ENCODE peak calls at places on chromosomes 5 and 9, in eight cellular contexts. G is neuronal stem cell; Q is LNCaP clone FGC; I is activated naive CD4-positive, alpha-beta T cell treated with anti-CD3 and anti-CD28 coated beads, Interleukin-2, amount 50 U/mL, for 72 hours; T is cardiac fibroblast; C is ovary; F is GF-D8; S is activated CD4-positive, alpha-beta T cell treated with anti-CD3 and anti-CD28 coated beads, Interleukin-2, amount 50 U/mL, for 1 hour. X is an unnamed sample.

GRCh38 chr5:17732351-17732923 is 98.2 kb downstream of the TAF11L14 start:
- DNase-seq in F (no peak), I (no peak), Q (no peak), G (no peak), C (no peak), T (no peak), S (no peak), X (no peak)

GRCh38 chr5:173302546-173303155 is 25.6 kb downstream of the STC2 start:
- DNase-seq in G (no peak), Q (no peak), F (no peak), I (peak), C (no peak), S (no peak), T (no peak), X (peak)

GRCh38 chr5:125310749-125311148 is 564.3 kb upstream of the ZNF608 start:
- DNase-seq in S (no peak), C (no peak), I (no peak), T (peak), G (no peak), Q (no peak), F (no peak), X (no peak)

GRCh38 chr9:89022071-89022721 is 30.9 kb downstream of the S1PR3 start:
- DNase-seq in Q (peak), C (peak), T (peak), S (no peak), G (no peak), F (no peak), I (no peak), X (no peak)

GRCh38 chr5:138817241-138817640 is 57.9 kb downstream of the LRRTM2 start:
- DNase-seq in Q (no peak), S (no peak), C (no peak), T (no peak), G (no peak), F (no peak), I (no peak), X (no peak)

GRCh38 chr5:179209359-179210150 is 135.7 kb downstream of the ADAMTS2 start:
- DNase-seq in S (no peak), I (no peak), G (no peak), Q (no peak), F (no peak), T (peak), C (no peak), X (peak)

GRCh38 chr9:90032296-90033029 is 427.7 kb downstream of the GADD45G start:
- DNase-seq in S (no peak), T (no peak), G (no peak), C (no peak), F (no peak), I (no peak), Q (peak), X (no peak)

GRCh38 chr5:149853019-149853648 is 91.5 kb downstream of the PDE6A start:
- DNase-seq in C (peak), T (peak), Q (peak), I (no peak), F (no peak), G (peak), S (peak), X (peak)

GRCh38 chr5:178328826-178329225 is 96.2 kb upstream of the PHYKPL start:
- DNase-seq in I (no peak), T (no peak), C (no peak), G (no peak), F (no peak), S (no peak), Q (no peak), X (no peak)

GRCh38 chr5:179762781-179763176 is 30.2 kb downstream of the MAML1 start:
- DNase-seq in F (peak), C (no peak), Q (no peak), S (no peak), I (no peak), G (no peak), T (no peak), X (peak)

GRCh38 chr9:129459550-129460322 is 161.2 kb downstream of the C9orf50 start:
- DNase-seq in S (peak), I (peak), C (no peak), Q (no peak), F (no peak), G (no peak), T (no peak), X (no peak)

GRCh38 chr9:35790025-35790384 is 1.4 kb upstream of the NPR2 start:
- DNase-seq in I (no peak), G (no peak), F (no peak), T (no peak), C (no peak), S (no peak), Q (no peak), X (no peak)

GRCh38 chr5:55899344-55899743 is 48.2 kb downstream of the IL31RA start:
- DNase-seq in Q (no peak), I (no peak), F (no peak), G (no peak), S (no peak), T (peak), C (no peak), X (peak)

GRCh38 chr9:106682420-106682819 is 180.5 kb upstream of the ZNF462 start:
- DNase-seq in T (no peak), I (no peak), F (no peak), G (no peak), S (no peak), C (no peak), Q (no peak), X (no peak)

GRCh38 chr9:18190671-18191374 is 283.1 kb upstream of the ADAMTSL1 start:
- DNase-seq in F (no peak), I (no peak), G (no peak), S (no peak), Q (no peak), C (no peak), T (no peak), X (no peak)

GRCh38 chr9:137422668-137423000 is 328 bp downstream of the EXD3 start:
- DNase-seq in I (no peak), G (no peak), Q (no peak), F (no peak), T (peak), S (no peak), C (no peak), X (peak)

GRCh38 chr5:174459832-174460448 is 264.4 kb upstream of the MSX2 start:
- DNase-seq in T (no peak), I (no peak), G (no peak), S (no peak), Q (no peak), F (no peak), C (no peak), X (no peak)

GRCh38 chr5:119360905-119361605 is 5.2 kb downstream of the TNFAIP8 start:
- DNase-seq in G (no peak), T (peak), I (no peak), Q (no peak), F (no peak), C (no peak), S (no peak), X (peak)

GRCh38 chr9:126521089-126521488 is 92.6 kb upstream of the LMX1B start:
- DNase-seq in F (no peak), T (no peak), S (no peak), G (no peak), I (peak), Q (no peak), C (no peak), X (no peak)

GRCh38 chr5:170220196-170220595 is 12.6 kb upstream of the C5orf58 start:
- DNase-seq in T (no peak), I (no peak), G (no peak), Q (no peak), S (no peak), C (no peak), F (no peak), X (no peak)

GRCh38 chr5:110104728-110105127 is 415.0 kb downstream of the MAN2A1 start:
- DNase-seq in F (no peak), Q (no peak), S (no peak), T (no peak), I (no peak), C (no peak), G (no peak), X (no peak)

GRCh38 chr5:78716221-78716620 is 67.6 kb upstream of the LHFPL2 start:
- DNase-seq in C (no peak), S (no peak), Q (no peak), T (no peak), G (no peak), I (no peak), F (no peak), X (peak)

GRCh38 chr5:95660060-95660459 is 13.5 kb downstream of the RFESD start:
- DNase-seq in Q (no peak), S (no peak), C (no peak), T (no peak), G (no peak), I (no peak), F (no peak), X (no peak)

GRCh38 chr5:177537389-177538361 is 16.7 kb downstream of the FAM193B start:
- DNase-seq in C (no peak), F (no peak), T (peak), S (no peak), Q (peak), G (no peak), I (no peak), X (peak)

GRCh38 chr5:42598311-42598710 is 158.3 kb upstream of the CCDC152 start:
- DNase-seq in G (no peak), Q (no peak), F (no peak), C (no peak), I (no peak), T (no peak), S (no peak), X (no peak)

GRCh38 chr9:71733176-71733575 is 35.1 kb downstream of the CEMIP2 start:
- DNase-seq in Q (no peak), T (no peak), F (no peak), I (no peak), G (no peak), S (no peak), C (no peak), X (no peak)

GRCh38 chr5:80781356-80781755 is 126.6 kb upstream of the DHFR start:
- DNase-seq in I (no peak), G (no peak), Q (no peak), F (no peak), S (no peak), T (peak), C (no peak), X (no peak)

GRCh38 chr5:180618830-180619562 is 27.7 kb upstream of the SCGB3A1 start:
- DNase-seq in Q (peak), T (peak), G (peak), S (peak), F (no peak), C (no peak), I (no peak), X (peak)

GRCh38 chr5:137498736-137499505 is at the start of gene SPOCK1:
- DNase-seq in I (no peak), C (peak), S (peak), T (peak), Q (peak), G (peak), F (no peak), X (peak)

X was measured in AG08396.